ENCODE peak calls at places on chromosomes 13 and 19, in eight cellular contexts. One of them, this sample, is unnamed.
A peak's percentile ranks its signal among the peaks of the same experiment; 100 is the strongest.

GRCh38 chr13:110524484-110525254 is 36.9 kb downstream of the RAB20 start:
- DNase-seq in DMS53: peak; percentile 73
- DNase-seq in DMS79 treated with DMSO at 0.1 percent for 48 hours: peak; percentile 91
- DNase-seq in cortex of kidney: no peak
- DNase-seq in GM23338: no peak
- DNase-seq in stimulated activated CD4-positive, alpha-beta T cell treated with anti-CD3 and anti-CD28 coated beads, Interleukin-4, amount 100 ng/mL, for 4 hours: no peak
- DNase-seq in pons: no peak
- DNase-seq in effector memory CD8-positive, alpha-beta T cell: no peak
- DNase-seq in this sample: no peak

GRCh38 chr19:7513809-7514642 is 1.9 kb upstream of the ZNF358 start:
- DNase-seq in DMS53: no peak
- DNase-seq in DMS79 treated with DMSO at 0.1 percent for 48 hours: no peak
- DNase-seq in cortex of kidney: no peak
- DNase-seq in GM23338: no peak
- DNase-seq in stimulated activated CD4-positive, alpha-beta T cell treated with anti-CD3 and anti-CD28 coated beads, Interleukin-4, amount 100 ng/mL, for 4 hours: no peak
- DNase-seq in pons: no peak
- DNase-seq in effector memory CD8-positive, alpha-beta T cell: no peak
- DNase-seq in this sample: no peak

GRCh38 chr13:80604094-80604493 is 263.2 kb upstream of the SPRY2 start:
- DNase-seq in DMS53: no peak
- DNase-seq in DMS79 treated with DMSO at 0.1 percent for 48 hours: no peak
- DNase-seq in cortex of kidney: no peak
- DNase-seq in GM23338: peak; percentile 8
- DNase-seq in stimulated activated CD4-positive, alpha-beta T cell treated with anti-CD3 and anti-CD28 coated beads, Interleukin-4, amount 100 ng/mL, for 4 hours: no peak
- DNase-seq in pons: no peak
- DNase-seq in effector memory CD8-positive, alpha-beta T cell: no peak
- DNase-seq in this sample: no peak

GRCh38 chr19:31387662-31388175 is 38.5 kb upstream of the TSHZ3 start:
- DNase-seq in DMS53: no peak
- DNase-seq in DMS79 treated with DMSO at 0.1 percent for 48 hours: no peak
- DNase-seq in cortex of kidney: no peak
- DNase-seq in GM23338: no peak
- DNase-seq in stimulated activated CD4-positive, alpha-beta T cell treated with anti-CD3 and anti-CD28 coated beads, Interleukin-4, amount 100 ng/mL, for 4 hours: no peak
- DNase-seq in pons: no peak
- DNase-seq in effector memory CD8-positive, alpha-beta T cell: no peak
- DNase-seq in this sample: no peak

GRCh38 chr19:19774354-19775033 is 41.6 kb upstream of the ZNF14 start:
- DNase-seq in DMS53: no peak
- DNase-seq in DMS79 treated with DMSO at 0.1 percent for 48 hours: no peak
- DNase-seq in cortex of kidney: no peak
- DNase-seq in GM23338: no peak
- DNase-seq in stimulated activated CD4-positive, alpha-beta T cell treated with anti-CD3 and anti-CD28 coated beads, Interleukin-4, amount 100 ng/mL, for 4 hours: no peak
- DNase-seq in pons: no peak
- DNase-seq in effector memory CD8-positive, alpha-beta T cell: no peak
- DNase-seq in this sample: no peak

GRCh38 chr13:35393886-35394285 is 82.6 kb downstream of the MAB21L1 start:
- DNase-seq in DMS53: no peak
- DNase-seq in DMS79 treated with DMSO at 0.1 percent for 48 hours: no peak
- DNase-seq in cortex of kidney: no peak
- DNase-seq in GM23338: no peak
- DNase-seq in stimulated activated CD4-positive, alpha-beta T cell treated with anti-CD3 and anti-CD28 coated beads, Interleukin-4, amount 100 ng/mL, for 4 hours: no peak
- DNase-seq in pons: no peak
- DNase-seq in effector memory CD8-positive, alpha-beta T cell: no peak
- DNase-seq in this sample: no peak

GRCh38 chr19:55554749-55555152 is 9.4 kb upstream of the SBK3 start:
- DNase-seq in DMS53: no peak
- DNase-seq in DMS79 treated with DMSO at 0.1 percent for 48 hours: no peak
- DNase-seq in cortex of kidney: no peak
- DNase-seq in GM23338: no peak
- DNase-seq in stimulated activated CD4-positive, alpha-beta T cell treated with anti-CD3 and anti-CD28 coated beads, Interleukin-4, amount 100 ng/mL, for 4 hours: no peak
- DNase-seq in pons: no peak
- DNase-seq in effector memory CD8-positive, alpha-beta T cell: no peak
- DNase-seq in this sample: no peak

GRCh38 chr13:100842136-100842535 is 167.5 kb upstream of the TMTC4 start:
- DNase-seq in DMS53: no peak
- DNase-seq in DMS79 treated with DMSO at 0.1 percent for 48 hours: no peak
- DNase-seq in cortex of kidney: no peak
- DNase-seq in GM23338: no peak
- DNase-seq in stimulated activated CD4-positive, alpha-beta T cell treated with anti-CD3 and anti-CD28 coated beads, Interleukin-4, amount 100 ng/mL, for 4 hours: no peak
- DNase-seq in pons: peak; percentile 82
- DNase-seq in effector memory CD8-positive, alpha-beta T cell: no peak
- DNase-seq in this sample: no peak

GRCh38 chr13:36282818-36283432 is 14.7 kb downstream of the CCDC169 start:
- DNase-seq in DMS53: peak; percentile 73
- DNase-seq in DMS79 treated with DMSO at 0.1 percent for 48 hours: peak; percentile 42
- DNase-seq in cortex of kidney: no peak
- DNase-seq in GM23338: peak; percentile 72
- DNase-seq in stimulated activated CD4-positive, alpha-beta T cell treated with anti-CD3 and anti-CD28 coated beads, Interleukin-4, amount 100 ng/mL, for 4 hours: no peak
- DNase-seq in pons: peak; percentile 55
- DNase-seq in effector memory CD8-positive, alpha-beta T cell: no peak
- DNase-seq in this sample: no peak

GRCh38 chr19:10782795-10783194 is 53.2 kb downstream of the TMED1 start:
- DNase-seq in DMS53: no peak
- DNase-seq in DMS79 treated with DMSO at 0.1 percent for 48 hours: no peak
- DNase-seq in cortex of kidney: no peak
- DNase-seq in GM23338: no peak
- DNase-seq in stimulated activated CD4-positive, alpha-beta T cell treated with anti-CD3 and anti-CD28 coated beads, Interleukin-4, amount 100 ng/mL, for 4 hours: no peak
- DNase-seq in pons: no peak
- DNase-seq in effector memory CD8-positive, alpha-beta T cell: no peak
- DNase-seq in this sample: no peak

GRCh38 chr13:30746816-30747215 is 11.5 kb downstream of the ALOX5AP start:
- DNase-seq in DMS53: no peak
- DNase-seq in DMS79 treated with DMSO at 0.1 percent for 48 hours: no peak
- DNase-seq in cortex of kidney: no peak
- DNase-seq in GM23338: no peak
- DNase-seq in stimulated activated CD4-positive, alpha-beta T cell treated with anti-CD3 and anti-CD28 coated beads, Interleukin-4, amount 100 ng/mL, for 4 hours: no peak
- DNase-seq in pons: no peak
- DNase-seq in effector memory CD8-positive, alpha-beta T cell: no peak
- DNase-seq in this sample: no peak

This sample was measured in activated T-helper 1 cell treated with anti-CD3 and anti-CD28 coated beads, Interleukin-2, amount 50 U/mL, for 16 hours.